ENCODE peak calls at places on chromosomes 2 and 18, in five cellular contexts. T is neuronal stem cell, L is mesenchymal stem cell, H is trophoblast cell, K is IMR-90. G is an unnamed sample. For H3K4me1, the result is how much of the 10 kb centered on the place peaks cover.

GRCh38 chr2:219082332-219082958 is 21.7 kb upstream of the IHH start:
- DNase-seq in T (no peak), L (no peak), H (no peak), K (no peak), G (no peak)

GRCh38 chr2:200403794-200404193 is 97.3 kb downstream of the SPATS2L start:
- DNase-seq in T (no peak), L (no peak), H (no peak), K (no peak), G (no peak)

GRCh38 chr2:30412392-30413321 is 34.4 kb upstream of the LCLAT1 start:
- DNase-seq in T (no peak), L (peak), H (no peak), K (peak), G (no peak)

GRCh38 chr2:187129306-187129705 is 280.3 kb upstream of the ZSWIM2 start:
- DNase-seq in T (no peak), L (no peak), H (no peak), K (no peak), G (no peak)

GRCh38 chr2:191601060-191601459 is 76.9 kb upstream of the NABP1 start:
- DNase-seq in T (no peak), L (no peak), H (no peak), K (no peak), G (no peak)

GRCh38 chr2:95051636-95052035 is 26.1 kb downstream of the MAL start:
- DNase-seq in T (no peak), L (no peak), H (no peak), K (no peak), G (no peak)

GRCh38 chr2:27081984-27082772 is 3.8 kb downstream of the EMILIN1 start:
- DNase-seq in T (no peak), L (no peak), H (no peak), K (no peak), G (no peak)

GRCh38 chr2:178756343-178756742 is 50.9 kb downstream of the TTN start:
- DNase-seq in T (no peak), L (no peak), H (no peak), K (no peak), G (no peak)

GRCh38 chr18:4510709-4511108 is 55.6 kb upstream of the DLGAP1 start:
- DNase-seq in T (peak), L (peak), H (no peak), K (no peak), G (peak)

GRCh38 chr2:79016315-79016714 is 9.2 kb upstream of the REG3G start:
- DNase-seq in T (no peak), L (no peak), H (no peak), K (no peak), G (no peak)

GRCh38 chr2:96325884-96326255 is 753 bp downstream of the ITPRIPL1 start:
- DNase-seq in T (no peak), L (no peak), H (no peak), K (no peak), G (no peak)

GRCh38 chr18:79320216-79320615 is 75.5 kb upstream of the NFATC1 start:
- DNase-seq in T (no peak), L (no peak), H (no peak), K (no peak), G (no peak)

GRCh38 chr2:229715895-229716507 is 1.6 kb upstream of the DNER start:
- DNase-seq in T (peak), L (no peak), H (no peak), K (no peak), G (peak)

GRCh38 chr2:229714736-229715541 is 584 bp upstream of the DNER start:
- DNase-seq in T (peak), L (peak), H (peak), K (peak), G (peak)

GRCh38 chr2:229714080-229714735 is at the start of gene DNER:
- DNase-seq in T (peak), L (no peak), H (no peak), K (no peak), G (peak)

GRCh38 chr2:229719926-229720652 is 5.7 kb upstream of the DNER start:
- DNase-seq in T (no peak), L (no peak), H (no peak), K (peak), G (no peak)

DNA sequence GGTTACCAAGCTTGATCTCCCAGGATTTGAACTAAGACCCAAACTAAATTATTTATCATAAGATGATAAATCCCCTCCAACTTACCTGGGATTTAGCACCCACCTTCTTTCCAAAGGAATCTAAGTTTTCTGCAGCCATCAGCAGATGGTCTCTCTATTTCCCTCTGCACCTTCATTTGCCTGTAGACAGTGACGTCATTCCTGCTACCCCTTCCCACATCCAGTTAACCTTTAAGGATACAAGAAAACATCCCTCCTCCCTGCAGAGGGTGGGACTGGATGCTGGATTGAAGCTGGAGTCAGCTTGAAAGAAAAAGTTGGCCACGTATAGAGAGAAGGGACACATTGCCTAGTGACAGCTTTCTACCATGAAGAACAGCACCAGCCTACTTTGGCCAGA is 3.7 kb upstream of the DNER start:
- DNase-seq in T (no peak), L (no peak), H (no peak), K (no peak), G (no peak)
- H3K14ac ChIP-seq in T (no peak), L (no peak), H (no peak), K (no peak), G (no peak)

GRCh38 chr18:45825258-45825744 is at the start of gene SIGLEC15:
- DNase-seq in T (no peak), L (no peak), H (no peak), K (no peak), G (no peak)
- H2AFZ ChIP-seq in T (peak), L (peak), H (no peak), K (peak), G (no peak)

GRCh38 chr2:234450431-234451095 is 46.3 kb downstream of the ARL4C start:
- DNase-seq in T (no peak), L (no peak), H (no peak), K (no peak), G (no peak)
- H3K4me1 ChIP-seq in T (under half), L (under half), H (under half), K (under half), G (under half)

DNA sequence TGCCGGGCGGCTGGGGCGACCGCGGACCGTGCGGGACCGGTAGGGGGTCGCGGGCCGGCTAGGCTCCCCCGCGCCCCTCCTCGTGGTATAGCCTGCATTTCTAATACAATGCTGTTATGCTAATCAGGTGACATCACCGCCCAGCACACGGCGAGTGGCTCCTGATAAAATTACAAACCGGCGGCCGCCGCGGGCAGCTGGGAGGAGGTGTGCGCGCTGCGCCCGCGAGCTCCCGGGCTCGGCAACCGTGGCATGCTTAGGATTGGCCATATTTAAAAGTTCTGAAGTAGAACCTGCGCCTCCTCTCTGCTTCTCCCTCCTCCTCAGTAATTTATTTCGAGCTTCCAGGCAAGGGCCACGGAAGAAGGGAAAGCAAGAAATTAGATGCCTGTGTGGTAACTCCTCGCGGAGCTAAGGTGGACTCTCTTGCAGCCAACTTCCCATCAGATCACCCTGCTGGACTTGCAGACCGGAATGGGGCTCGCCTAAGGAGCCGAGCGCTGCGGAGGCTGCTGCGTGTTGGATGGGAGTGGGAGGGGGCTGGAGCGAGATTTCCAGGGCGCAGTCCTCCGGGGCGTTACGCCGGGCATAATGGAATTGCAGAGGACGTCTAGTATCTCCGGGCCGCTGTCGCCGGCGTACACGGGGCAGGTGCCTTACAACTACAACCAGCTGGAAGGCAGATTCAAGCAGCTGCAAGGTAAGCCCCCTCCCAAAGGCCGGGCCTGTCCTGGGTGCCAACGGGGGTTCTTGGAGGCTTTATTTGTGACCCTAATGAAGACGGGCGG is 102.3 kb downstream of the SPTBN1 start:
- DNase-seq in T (peak), L (peak), H (peak), K (peak), G (peak)
- H3K14ac ChIP-seq in T (peak), L (no peak), H (peak), K (peak), G (peak)

GRCh38 chr2:215693269-215693998 is 257.6 kb upstream of the FN1 start:
- DNase-seq in T (no peak), L (peak), H (no peak), K (peak), G (no peak)
- H2AFZ ChIP-seq in T (peak), L (no peak), H (no peak), K (no peak), G (no peak)

DNA sequence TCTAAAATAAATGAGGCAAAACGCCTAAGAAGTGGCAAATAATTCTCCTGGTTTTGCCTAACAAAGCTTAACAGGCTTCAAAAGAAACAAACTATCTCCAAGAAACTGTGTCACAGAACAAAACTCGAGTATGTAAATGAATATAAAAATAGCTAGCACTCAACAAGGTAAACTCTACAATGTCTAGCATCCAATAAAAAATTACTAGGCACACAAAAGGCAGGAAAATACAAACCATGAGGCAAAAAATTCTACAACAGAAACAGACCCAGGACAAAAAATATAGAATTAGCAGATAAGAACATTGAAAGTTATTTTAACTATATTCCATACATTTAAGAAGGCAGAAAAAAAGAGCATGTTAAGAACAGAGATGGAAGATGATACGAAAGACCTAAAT is 16.8 kb downstream of the PPP4R1 start:
- DNase-seq in T (no peak), L (no peak), H (no peak), K (no peak), G (no peak)
- H3K4me1 ChIP-seq in T (under half), L (under half), H (under half), K (under half), G (under half)

G was measured in H9.